ENCODE peak calls at places on chromosomes 1 and 21, in four cellular contexts. W is suprapubic skin, E is sigmoid colon, D is K562. Z is an unnamed sample.

GRCh38 chr1:10561497-10561896 is 86.7 kb downstream of the PEX14 start:
- DNase-seq in W (no peak), E (no peak), D (no peak), Z (no peak)

GRCh38 chr1:152436593-152437338 is 22.7 kb upstream of the CRNN start:
- DNase-seq in W (no peak), E (no peak), D (no peak), Z (no peak)

GRCh38 chr1:238647877-238648276 is 738.5 kb upstream of the CHRM3 start:
- DNase-seq in W (no peak), E (no peak), D (no peak), Z (no peak)

GRCh38 chr21:43923391-43923790 is 58.4 kb downstream of the AGPAT3 start:
- DNase-seq in W (no peak), E (peak), D (no peak), Z (peak)

GRCh38 chr1:182387566-182387965 is 4.0 kb downstream of the GLUL start:
- DNase-seq in W (no peak), E (no peak), D (no peak), Z (no peak)

GRCh38 chr1:153945131-153945794 is 1.3 kb downstream of the DENND4B start:
- DNase-seq in W (peak), E (peak), D (peak), Z (peak)

GRCh38 chr1:23751050-23751814 is 8.0 kb downstream of the ELOA start:
- DNase-seq in W (no peak), E (no peak), D (peak), Z (peak)

GRCh38 chr1:43432171-43432860 is 21.4 kb downstream of the HYI start:
- DNase-seq in W (peak), E (peak), D (no peak), Z (no peak)

GRCh38 chr1:245771521-245772281 is 616.9 kb downstream of the KIF26B start:
- DNase-seq in W (no peak), E (no peak), D (no peak), Z (no peak)

GRCh38 chr1:162347281-162347680 is 29.4 kb downstream of the SPATA46 start:
- DNase-seq in W (no peak), E (no peak), D (no peak), Z (no peak)

GRCh38 chr21:41425588-41425953 is 468 bp upstream of the MX1 start:
- DNase-seq in W (no peak), E (no peak), D (no peak), Z (no peak)

GRCh38 chr1:169144941-169145626 is 38.6 kb downstream of the ATP1B1 start:
- DNase-seq in W (no peak), E (no peak), D (no peak), Z (no peak)

GRCh38 chr1:216502528-216503162 is 79.4 kb upstream of the USH2A start:
- DNase-seq in W (no peak), E (no peak), D (no peak), Z (no peak)

GRCh38 chr1:11594222-11594621 is 60.0 kb downstream of the FBXO2 start:
- DNase-seq in W (no peak), E (no peak), D (no peak), Z (no peak)

GRCh38 chr1:207967703-207968102 is 56.8 kb upstream of the CD34 start:
- DNase-seq in W (no peak), E (no peak), D (no peak), Z (no peak)

GRCh38 chr21:42309753-42310213 is 5.4 kb downstream of the TFF3 start:
- DNase-seq in W (no peak), E (peak), D (peak), Z (peak)

GRCh38 chr1:204565617-204566582 is 49.7 kb downstream of the MDM4 start:
- DNase-seq in W (no peak), E (peak), D (peak), Z (peak)

GRCh38 chr1:115211071-115211745 is 121.9 kb upstream of the TSPAN2 start:
- DNase-seq in W (no peak), E (no peak), D (no peak), Z (peak)

GRCh38 chr1:1573843-1574720 is 581 bp downstream of the SSU72 start:
- DNase-seq in W (no peak), E (peak), D (peak), Z (peak)

GRCh38 chr21:26210614-26211013 is 40.0 kb upstream of the APP start:
- DNase-seq in W (no peak), E (no peak), D (no peak), Z (no peak)

GRCh38 chr1:73868824-73869223 is 329.2 kb downstream of the LRRIQ3 start:
- DNase-seq in W (no peak), E (no peak), D (no peak), Z (no peak)

GRCh38 chr21:31511258-31511657 is 148.2 kb upstream of the SOD1 start:
- DNase-seq in W (no peak), E (no peak), D (no peak), Z (no peak)

GRCh38 chr21:31517664-31518402 is 141.7 kb upstream of the SOD1 start:
- DNase-seq in W (no peak), E (no peak), D (no peak), Z (no peak)

GRCh38 chr21:31518580-31518979 is 140.9 kb upstream of the SOD1 start:
- DNase-seq in W (no peak), E (no peak), D (no peak), Z (no peak)

GRCh38 chr21:31515253-31515652 is 144.2 kb upstream of the SOD1 start:
- DNase-seq in W (no peak), E (no peak), D (no peak), Z (no peak)

DNA sequence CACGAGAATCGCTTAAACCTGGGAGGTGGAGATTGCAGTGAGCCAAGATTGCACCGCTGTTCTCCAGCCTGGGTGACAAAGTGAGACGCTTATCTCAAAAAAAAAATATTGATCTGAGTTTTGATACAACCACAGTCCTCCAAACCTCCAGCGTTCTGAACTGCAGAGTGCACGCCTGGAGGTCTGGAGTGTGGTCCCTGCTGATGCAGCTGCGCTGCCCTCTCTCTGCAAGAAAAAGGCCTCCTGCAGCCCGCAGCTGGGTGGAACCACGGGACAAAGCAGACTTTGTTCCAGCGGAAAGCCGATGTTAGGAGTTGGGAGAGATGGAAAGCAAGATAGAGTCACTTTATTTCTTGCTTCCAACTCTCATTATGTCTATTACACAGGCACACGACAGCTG is 144.9 kb upstream of the SOD1 start:
- DNase-seq in W (no peak), E (no peak), D (no peak), Z (peak)
- H3K4me3 ChIP-seq in W (no peak), E (no peak), D (no peak), Z (no peak)

GRCh38 chr1:9126511-9126910 is 2.4 kb downstream of the GPR157 start:
- DNase-seq in W (no peak), E (no peak), D (no peak), Z (no peak)

GRCh38 chr1:9128161-9128519 is 762 bp downstream of the GPR157 start:
- DNase-seq in W (peak), E (peak), D (no peak), Z (peak)

GRCh38 chr1:9129391-9130041 is 614 bp upstream of the GPR157 start:
- DNase-seq in W (peak), E (peak), D (peak), Z (peak)

GRCh38 chr1:9127395-9128160 is 1.3 kb downstream of the GPR157 start:
- DNase-seq in W (no peak), E (no peak), D (no peak), Z (peak)

GRCh38 chr1:9128520-9129371 is at the start of gene GPR157:
- DNase-seq in W (peak), E (peak), D (peak), Z (peak)
- TF ChIP-seq POLR2A in W (peak), E (no peak), D (no peak), Z (peak)

DNA sequence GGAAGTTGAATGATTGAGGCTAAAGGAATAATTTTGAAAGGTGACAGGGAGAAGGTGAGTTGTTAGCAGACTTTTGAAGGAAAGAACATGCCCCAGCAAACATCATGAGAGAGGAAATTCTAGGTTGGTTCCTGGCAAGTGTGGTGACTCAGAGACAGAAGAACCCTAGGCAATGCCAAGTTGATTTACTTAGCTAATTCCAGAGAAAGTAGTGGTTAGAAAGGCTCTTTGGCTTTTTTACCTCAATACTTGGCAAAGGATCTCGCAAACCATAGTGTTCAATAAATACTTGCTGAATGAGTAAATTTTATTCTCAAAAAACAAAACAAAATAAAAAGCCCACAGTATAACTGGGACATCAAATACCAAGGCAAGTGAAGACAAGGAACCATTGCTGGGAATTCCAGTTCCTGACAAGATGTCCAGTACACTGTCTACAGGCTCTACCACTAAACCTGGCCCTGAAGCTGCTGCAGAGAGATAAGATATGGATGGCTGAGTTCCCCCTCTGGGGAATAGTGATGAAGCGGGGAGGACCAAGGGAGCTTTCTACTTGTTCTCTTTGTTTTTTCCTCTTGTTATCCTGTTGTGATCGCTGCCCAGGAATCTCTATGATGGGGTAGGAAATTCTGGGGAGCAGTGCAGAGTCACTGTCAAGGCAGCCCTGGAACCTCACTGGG is 48.2 kb downstream of the IL12RB2 start:
- DNase-seq in W (no peak), E (no peak), D (peak), Z (no peak)
- H3K27ac ChIP-seq in W (no peak), E (no peak), D (no peak), Z (no peak)

GRCh38 chr1:206923009-206923960 is 1.5 kb upstream of the FCMR start:
- DNase-seq in W (no peak), E (no peak), D (no peak), Z (no peak)

GRCh38 chr1:206924549-206925115 is 2.9 kb upstream of the FCMR start:
- DNase-seq in W (no peak), E (no peak), D (no peak), Z (no peak)

GRCh38 chr1:206923961-206924548 is 2.3 kb upstream of the FCMR start:
- DNase-seq in W (no peak), E (no peak), D (no peak), Z (no peak)

GRCh38 chr1:206922524-206922923 is 783 bp upstream of the FCMR start:
- DNase-seq in W (no peak), E (no peak), D (no peak), Z (no peak)

DNA sequence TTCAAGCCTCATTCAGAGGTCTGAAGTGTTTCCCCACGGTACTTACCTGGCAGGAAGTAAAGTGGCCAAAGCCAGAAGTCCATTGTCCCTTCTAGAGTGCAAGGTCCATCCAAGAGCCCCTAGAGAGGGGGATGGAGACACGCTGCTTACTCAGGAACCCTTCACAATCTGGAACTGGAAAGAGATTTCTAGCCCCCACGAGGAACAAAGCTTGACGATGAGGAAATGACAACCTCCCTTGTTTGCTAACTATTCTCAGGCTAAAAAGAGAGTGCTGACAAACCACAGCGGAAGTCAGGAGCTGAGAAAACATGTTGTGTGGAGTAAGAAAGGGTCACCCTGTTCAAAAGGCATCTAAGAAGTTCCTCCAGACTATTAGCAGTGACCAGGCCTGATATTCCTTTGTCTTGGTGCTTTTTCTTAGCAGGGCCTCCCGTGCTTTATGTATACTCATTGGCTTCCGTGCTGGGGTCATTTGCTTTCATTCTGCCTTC is at the start of gene FCMR:
- DNase-seq in W (no peak), E (no peak), D (no peak), Z (no peak)
- H3K4me3 ChIP-seq in W (no peak), E (no peak), D (no peak), Z (no peak)

DNA sequence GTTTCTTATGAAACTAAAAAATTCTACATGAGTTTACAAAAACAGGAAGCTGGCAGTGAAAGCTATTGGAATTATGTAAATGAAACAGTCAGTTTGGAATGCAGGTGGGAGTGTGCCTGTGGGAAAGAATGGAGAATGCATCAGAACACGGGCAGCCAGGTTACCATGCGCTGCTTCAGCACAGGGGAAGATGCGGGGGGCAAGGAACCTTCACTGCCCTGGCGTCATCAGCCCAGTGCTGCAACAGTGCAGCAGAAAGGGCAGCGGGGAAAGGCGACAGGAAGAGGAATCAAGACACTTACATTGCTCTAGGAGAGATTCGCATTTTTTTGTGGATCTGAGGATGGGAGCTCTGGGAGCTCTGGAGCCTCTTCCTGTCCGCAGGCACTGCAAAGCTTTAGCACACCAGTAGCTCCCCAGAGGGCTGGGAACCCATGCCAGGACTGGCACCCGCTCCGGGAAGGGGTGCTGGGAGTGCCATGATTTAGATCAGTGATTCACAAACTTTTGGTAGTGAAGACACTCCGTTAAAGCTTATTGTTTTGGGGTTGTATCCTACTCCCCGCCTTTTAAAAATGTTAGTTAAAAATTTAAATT is 64.1 kb upstream of the WDR26 start:
- DNase-seq in W (no peak), E (no peak), D (no peak), Z (peak)
- TF ChIP-seq POLR2A in W (no peak), E (no peak), D (no peak), Z (peak)

GRCh38 chr1:9322845-9323244 is 30.2 kb downstream of the SPSB1 start:
- DNase-seq in W (no peak), E (no peak), D (no peak), Z (peak)

GRCh38 chr1:9319789-9320519 is 27.3 kb downstream of the SPSB1 start:
- DNase-seq in W (no peak), E (no peak), D (no peak), Z (no peak)

GRCh38 chr1:9320520-9321479 is 28.1 kb downstream of the SPSB1 start:
- DNase-seq in W (no peak), E (no peak), D (no peak), Z (no peak)

GRCh38 chr1:9321986-9322715 is 29.5 kb downstream of the SPSB1 start:
- DNase-seq in W (no peak), E (no peak), D (no peak), Z (no peak)

GRCh38 chr1:9321480-9321849 is 28.8 kb downstream of the SPSB1 start:
- DNase-seq in W (no peak), E (no peak), D (no peak), Z (no peak)
- H3K27ac ChIP-seq in W (no peak), E (peak), D (no peak), Z (no peak)

GRCh38 chr1:6486433-6487011 is 4.9 kb downstream of the PLEKHG5 start:
- DNase-seq in W (peak), E (peak), D (peak), Z (peak)

GRCh38 chr1:6487804-6488484 is 3.5 kb downstream of the PLEKHG5 start:
- DNase-seq in W (no peak), E (no peak), D (no peak), Z (no peak)

GRCh38 chr1:6484826-6485139 is 6.7 kb downstream of the PLEKHG5 start:
- DNase-seq in W (no peak), E (no peak), D (no peak), Z (no peak)

GRCh38 chr1:6485140-6485936 is 6.1 kb downstream of the PLEKHG5 start:
- DNase-seq in W (no peak), E (no peak), D (peak), Z (no peak)

DNA sequence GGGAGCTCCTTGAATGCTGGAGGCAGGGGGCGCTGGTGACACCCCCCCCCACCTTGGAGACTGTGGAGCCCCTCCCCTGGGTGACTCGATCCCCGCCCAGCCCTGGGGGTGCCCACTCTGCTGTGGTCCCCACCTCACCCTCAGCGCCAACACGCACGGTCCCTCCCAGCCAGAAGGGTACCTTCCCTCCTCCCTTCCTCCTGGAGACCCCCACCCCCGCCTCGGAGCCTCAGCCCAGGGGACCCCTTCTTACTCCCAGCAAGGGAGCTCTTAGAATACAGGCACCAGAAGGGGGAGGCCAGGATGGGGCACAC is 5.6 kb downstream of the PLEKHG5 start:
- DNase-seq in W (no peak), E (no peak), D (no peak), Z (no peak)
- H3K4me3 ChIP-seq in W (peak), E (no peak), D (no peak), Z (no peak)

GRCh38 chr1:235809949-235810348 is 56.8 kb downstream of the LYST start:
- DNase-seq in W (no peak), E (no peak), D (no peak), Z (no peak)
- TF ChIP-seq POLR2A in W (no peak), E (no peak), D (no peak), Z (no peak)

GRCh38 chr1:68511254-68511653 is 14.4 kb upstream of the DEPDC1 start:
- DNase-seq in W (no peak), E (no peak), D (no peak), Z (no peak)
- H3K27ac ChIP-seq in W (no peak), E (no peak), D (no peak), Z (no peak)